ENCODE peak calls at places on chromosomes 11 and 22, in five cellular contexts. T is stimulated activated CD8-positive, alpha-beta memory T cell treated with anti-CD3 and anti-CD28 coated beads, Interleukin-2, amount 100 ng/mL, for 48 hours; N is WTC11; W is NCI-H1092 treated with DMSO at 0.1 percent for 48 hours; U is pons. R is an unnamed sample.

GRCh38 chr11:33391893-33392251 is 134.7 kb downstream of the HIPK3 start:
- DNase-seq in U (no peak), T (no peak), N (no peak), W (no peak), R (no peak)

GRCh38 chr22:45478108-45478771 is 24.4 kb upstream of the FBLN1 start:
- DNase-seq in T (no peak), W (no peak), U (no peak), N (no peak), R (no peak)

GRCh38 chr11:70836071-70836470 is 416.3 kb downstream of the SHANK2 start:
- DNase-seq in W (no peak), T (no peak), N (no peak), U (no peak), R (no peak)

GRCh38 chr11:2107941-2108630 is 31.1 kb downstream of the IGF2 start:
- DNase-seq in U (no peak), T (no peak), N (no peak), W (no peak), R (no peak)

GRCh38 chr11:74142624-74143023 is 28.2 kb downstream of the C2CD3 start:
- DNase-seq in N (no peak), T (no peak), W (no peak), U (no peak), R (no peak)

GRCh38 chr11:107018902-107019493 is 722 bp upstream of the GUCY1A2 start:
- DNase-seq in N (peak; percentile 87), T (no peak), W (peak; percentile 23), U (peak; percentile 45), R (peak; percentile 75)

GRCh38 chr11:132334769-132335280 is 964.4 kb downstream of the NTM start:
- DNase-seq in T (no peak), W (no peak), U (no peak), N (no peak), R (no peak)

GRCh38 chr22:37059876-37060449 is 8.4 kb downstream of the KCTD17 start:
- DNase-seq in T (no peak), W (no peak), N (no peak), U (no peak), R (no peak)

GRCh38 chr11:60918251-60918940 is 4.4 kb downstream of the TMEM109 start:
- DNase-seq in N (no peak), U (no peak), W (no peak), T (no peak), R (no peak)

GRCh38 chr11:112999518-112999917 is 38.3 kb downstream of the NCAM1 start:
- DNase-seq in U (no peak), N (no peak), T (no peak), W (peak; percentile 48), R (no peak)

GRCh38 chr11:66124564-66124963 is 54.5 kb downstream of the PACS1 start:
- DNase-seq in W (no peak), N (no peak), U (no peak), T (no peak), R (no peak)

GRCh38 chr11:127643659-127644058 is 643.1 kb upstream of the KIRREL3 start:
- DNase-seq in T (no peak), U (no peak), N (no peak), W (no peak), R (no peak)

GRCh38 chr11:6397636-6398035 is 7.4 kb downstream of the SMPD1 start:
- DNase-seq in T (no peak), W (no peak), N (no peak), U (no peak), R (peak; percentile 2)

GRCh38 chr11:2205214-2205770 is 33.7 kb upstream of the TH start:
- DNase-seq in W (no peak), U (no peak), T (no peak), N (peak; percentile 3), R (no peak)